ENCODE peak calls at places on chromosome 4, in nine cellular contexts. D, O, J, Z, T, G, M, S and W are unnamed samples.

GRCh38 chr4:82594466-82594865 is 32.7 kb upstream of the TMEM150C start:
- DNase-seq in D (no peak), O (no peak), J (no peak), Z (no peak), T (no peak), G (no peak), M (no peak), S (no peak), W (peak)

GRCh38 chr4:7477695-7478094 is 43.0 kb upstream of the PSAPL1 start:
- DNase-seq in D (no peak), O (no peak), J (no peak), Z (no peak), T (no peak), G (no peak), M (no peak), S (no peak), W (no peak)

GRCh38 chr4:36997727-36998126 is 246.8 kb upstream of the NWD2 start:
- DNase-seq in D (no peak), O (no peak), J (no peak), Z (no peak), T (no peak), G (no peak), M (no peak), S (no peak), W (no peak)

GRCh38 chr4:61520688-61521160 is 320.6 kb downstream of the ADGRL3 start:
- DNase-seq in D (no peak), O (no peak), J (no peak), Z (no peak), T (no peak), G (no peak), M (peak), S (no peak), W (peak)

GRCh38 chr4:2413821-2414610 is 4.4 kb downstream of the ZFYVE28 start:
- DNase-seq in D (no peak), O (no peak), J (no peak), Z (peak), T (no peak), G (no peak), M (peak), S (peak), W (no peak)

GRCh38 chr4:108342325-108342986 is 173.7 kb upstream of the LEF1 start:
- DNase-seq in D (no peak), O (no peak), J (no peak), Z (no peak), T (no peak), G (no peak), M (no peak), S (no peak), W (no peak)

GRCh38 chr4:92522371-92522770 is 218.6 kb downstream of the GRID2 start:
- DNase-seq in D (no peak), O (no peak), J (no peak), Z (no peak), T (no peak), G (no peak), M (no peak), S (no peak), W (no peak)

GRCh38 chr4:111755571-111755970 is 389.7 kb upstream of the FAM241A start:
- DNase-seq in D (no peak), O (no peak), J (no peak), Z (no peak), T (no peak), G (no peak), M (no peak), S (no peak), W (no peak)

GRCh38 chr4:74793757-74794340 is 474 bp downstream of the BTC start:
- DNase-seq in D (peak), O (peak), J (peak), Z (peak), T (no peak), G (no peak), M (peak), S (peak), W (no peak)

GRCh38 chr4:16608123-16608522 is 290.3 kb downstream of the LDB2 start:
- DNase-seq in D (no peak), O (no peak), J (no peak), Z (no peak), T (no peak), G (no peak), M (no peak), S (no peak), W (peak)

GRCh38 chr4:111961806-111962205 is 183.4 kb upstream of the FAM241A start:
- DNase-seq in D (no peak), O (no peak), J (no peak), Z (no peak), T (no peak), G (no peak), M (no peak), S (no peak), W (peak)

GRCh38 chr4:176830971-176831370 is 38.2 kb upstream of the VEGFC start:
- DNase-seq in D (no peak), O (no peak), J (no peak), Z (no peak), T (no peak), G (no peak), M (no peak), S (no peak), W (peak)

GRCh38 chr4:83751336-83751949 is 215.5 kb downstream of the GPAT3 start:
- DNase-seq in D (no peak), O (no peak), J (no peak), Z (no peak), T (no peak), G (no peak), M (peak), S (no peak), W (peak)

GRCh38 chr4:39568805-39569204 is 41.6 kb upstream of the UGDH start:
- DNase-seq in D (peak), O (no peak), J (no peak), Z (no peak), T (no peak), G (no peak), M (no peak), S (no peak), W (no peak)

GRCh38 chr4:24394041-24394440 is 190.3 kb downstream of the DHX15 start:
- DNase-seq in D (no peak), O (no peak), J (no peak), Z (no peak), T (no peak), G (no peak), M (peak), S (no peak), W (peak)

GRCh38 chr4:13349096-13349495 is 135.0 kb downstream of the RAB28 start:
- DNase-seq in D (no peak), O (no peak), J (no peak), Z (no peak), T (no peak), G (no peak), M (no peak), S (no peak), W (peak)

GRCh38 chr4:30716671-30717207 is 3.4 kb upstream of the PCDH7 start:
- DNase-seq in D (peak), O (no peak), J (peak), Z (peak), T (no peak), G (no peak), M (no peak), S (no peak), W (peak)

GRCh38 chr4:15336410-15337184 is 91.2 kb upstream of the C1QTNF7 start:
- DNase-seq in D (no peak), O (no peak), J (no peak), Z (no peak), T (no peak), G (no peak), M (peak), S (no peak), W (peak)

GRCh38 chr4:116066711-116067245 is 953.4 kb upstream of the NDST4 start:
- DNase-seq in D (no peak), O (no peak), J (no peak), Z (no peak), T (no peak), G (no peak), M (peak), S (no peak), W (no peak)

GRCh38 chr4:61210186-61210939 is 10.2 kb downstream of the ADGRL3 start:
- DNase-seq in D (no peak), O (peak), J (peak), Z (no peak), T (no peak), G (no peak), M (no peak), S (no peak), W (no peak)

GRCh38 chr4:135344492-135344891 is 1142.9 kb upstream of the PABPC4L start:
- DNase-seq in D (no peak), O (no peak), J (no peak), Z (no peak), T (no peak), G (no peak), M (no peak), S (no peak), W (no peak)

GRCh38 chr4:62487016-62487415 is 1286.9 kb downstream of the ADGRL3 start:
- DNase-seq in D (no peak), O (no peak), J (no peak), Z (no peak), T (no peak), G (no peak), M (no peak), S (no peak), W (no peak)

GRCh38 chr4:184330008-184330400 is 112.3 kb upstream of the ENPP6 start:
- DNase-seq in D (no peak), O (no peak), J (no peak), Z (no peak), T (no peak), G (peak), M (no peak), S (peak), W (peak)

GRCh38 chr4:69060651-69061308 is 35.5 kb upstream of the UGT2B7 start:
- DNase-seq in D (peak), O (no peak), J (no peak), Z (no peak), T (no peak), G (no peak), M (no peak), S (no peak), W (no peak)

GRCh38 chr4:122412547-122412946 is 33.7 kb downstream of the ADAD1 start:
- DNase-seq in D (no peak), O (no peak), J (no peak), Z (no peak), T (no peak), G (no peak), M (peak), S (no peak), W (no peak)

GRCh38 chr4:6811165-6811564 is 28.6 kb downstream of the KIAA0232 start:
- DNase-seq in D (no peak), O (no peak), J (no peak), Z (no peak), T (no peak), G (no peak), M (no peak), S (no peak), W (no peak)

GRCh38 chr4:113637363-113637762 is 124.2 kb downstream of the CAMK2D start:
- DNase-seq in D (no peak), O (no peak), J (no peak), Z (no peak), T (no peak), G (no peak), M (peak), S (no peak), W (peak)

GRCh38 chr4:172168888-172169287 is 355.7 kb downstream of the GALNTL6 start:
- DNase-seq in D (no peak), O (no peak), J (no peak), Z (no peak), T (no peak), G (no peak), M (no peak), S (no peak), W (no peak)